ENCODE peak calls at places on chromosomes 4 and X, in six cellular contexts. One of them, this sample, is unnamed.

GRCh38 chrX:41526268-41526667 is 79.1 kb downstream of the NYX start:
- DNase-seq in NB4: no peak
- DNase-seq in gastrocnemius medialis: no peak
- DNase-seq in prostate gland: no peak
- DNase-seq in spleen: no peak
- DNase-seq in right lobe of liver: no peak
- DNase-seq in this sample: no peak

GRCh38 chr4:18689308-18689915 is 667.9 kb upstream of the LCORL start:
- DNase-seq in prostate gland: peak; percentile 44
- DNase-seq in spleen: no peak
- DNase-seq in gastrocnemius medialis: peak; percentile 6
- DNase-seq in NB4: peak; percentile 69
- DNase-seq in right lobe of liver: no peak
- DNase-seq in this sample: no peak

GRCh38 chr4:25797136-25797535 is 65.7 kb downstream of the SEL1L3 start:
- DNase-seq in gastrocnemius medialis: no peak
- DNase-seq in prostate gland: no peak
- DNase-seq in NB4: no peak
- DNase-seq in spleen: no peak
- DNase-seq in right lobe of liver: no peak
- DNase-seq in this sample: no peak

GRCh38 chrX:53704294-53704693 is 17.8 kb upstream of the HUWE1 start:
- DNase-seq in gastrocnemius medialis: no peak
- DNase-seq in prostate gland: no peak
- DNase-seq in right lobe of liver: no peak
- DNase-seq in NB4: peak; percentile 15
- DNase-seq in spleen: no peak
- DNase-seq in this sample: no peak

GRCh38 chrX:115330498-115331138 is 41.1 kb downstream of the LUZP4 start:
- DNase-seq in prostate gland: peak; percentile 5
- DNase-seq in NB4: peak; percentile 50
- DNase-seq in gastrocnemius medialis: peak; percentile 3
- DNase-seq in right lobe of liver: no peak
- DNase-seq in spleen: no peak
- DNase-seq in this sample: no peak

GRCh38 chrX:153827903-153828302 is 2.4 kb downstream of the PDZD4 start:
- DNase-seq in spleen: peak; percentile 40
- DNase-seq in prostate gland: no peak
- DNase-seq in NB4: no peak
- DNase-seq in gastrocnemius medialis: no peak
- DNase-seq in right lobe of liver: no peak
- DNase-seq in this sample: no peak

GRCh38 chr4:169160825-169161224 is 109.9 kb downstream of the SH3RF1 start:
- DNase-seq in NB4: no peak
- DNase-seq in spleen: no peak
- DNase-seq in right lobe of liver: no peak
- DNase-seq in prostate gland: no peak
- DNase-seq in gastrocnemius medialis: no peak
- DNase-seq in this sample: no peak

GRCh38 chrX:41087219-41087618 is 2.0 kb downstream of the USP9X start:
- DNase-seq in gastrocnemius medialis: no peak
- DNase-seq in right lobe of liver: no peak
- DNase-seq in spleen: no peak
- DNase-seq in prostate gland: no peak
- DNase-seq in NB4: no peak
- DNase-seq in this sample: no peak

GRCh38 chr4:186249785-186250739 is 15.9 kb upstream of the F11 start:
- DNase-seq in prostate gland: no peak
- DNase-seq in gastrocnemius medialis: no peak
- DNase-seq in spleen: no peak
- DNase-seq in NB4: no peak
- DNase-seq in right lobe of liver: no peak
- DNase-seq in this sample: no peak

GRCh38 chr4:141102367-141102766 is 30.9 kb downstream of the RNF150 start:
- DNase-seq in NB4: no peak
- DNase-seq in gastrocnemius medialis: no peak
- DNase-seq in spleen: no peak
- DNase-seq in right lobe of liver: no peak
- DNase-seq in prostate gland: no peak
- DNase-seq in this sample: no peak

GRCh38 chr4:127920521-127920920 is 39.8 kb downstream of the PLK4 start:
- DNase-seq in gastrocnemius medialis: no peak
- DNase-seq in spleen: no peak
- DNase-seq in prostate gland: no peak
- DNase-seq in right lobe of liver: no peak
- DNase-seq in NB4: no peak
- DNase-seq in this sample: no peak

GRCh38 chrX:133921084-133921483 is 64.3 kb downstream of the GPC3 start:
- DNase-seq in gastrocnemius medialis: no peak
- DNase-seq in spleen: no peak
- DNase-seq in NB4: no peak
- DNase-seq in prostate gland: no peak
- DNase-seq in right lobe of liver: no peak
- DNase-seq in this sample: no peak

GRCh38 chr4:77142642-77143020 is 14.4 kb upstream of the CCNG2 start:
- DNase-seq in prostate gland: no peak
- DNase-seq in right lobe of liver: no peak
- DNase-seq in gastrocnemius medialis: no peak
- DNase-seq in NB4: no peak
- DNase-seq in spleen: no peak
- DNase-seq in this sample: no peak

GRCh38 chr4:27176400-27176799 is 315.8 kb downstream of the STIM2 start:
- DNase-seq in prostate gland: no peak
- DNase-seq in gastrocnemius medialis: no peak
- DNase-seq in right lobe of liver: no peak
- DNase-seq in NB4: peak; percentile 58
- DNase-seq in spleen: no peak
- DNase-seq in this sample: no peak

GRCh38 chr4:41281038-41281634 is 24.4 kb downstream of the UCHL1 start:
- DNase-seq in right lobe of liver: no peak
- DNase-seq in prostate gland: peak; percentile 72
- DNase-seq in NB4: peak; percentile 85
- DNase-seq in spleen: no peak
- DNase-seq in gastrocnemius medialis: peak; percentile 9
- DNase-seq in this sample: no peak

GRCh38 chr4:127049506-127049905 is 583.3 kb upstream of the INTU start:
- DNase-seq in spleen: no peak
- DNase-seq in gastrocnemius medialis: no peak
- DNase-seq in prostate gland: no peak
- DNase-seq in NB4: no peak
- DNase-seq in right lobe of liver: no peak
- DNase-seq in this sample: no peak

GRCh38 chrX:155334486-155335316 is at the start of gene CLIC2:
- DNase-seq in NB4: peak; percentile 4
- DNase-seq in right lobe of liver: no peak
- DNase-seq in spleen: no peak
- DNase-seq in prostate gland: no peak
- DNase-seq in gastrocnemius medialis: no peak
- DNase-seq in this sample: no peak

GRCh38 chr4:169723207-169723606 is 34.5 kb downstream of the HPF1 start:
- DNase-seq in right lobe of liver: no peak
- DNase-seq in gastrocnemius medialis: no peak
- DNase-seq in NB4: peak; percentile 16
- DNase-seq in prostate gland: no peak
- DNase-seq in spleen: no peak
- DNase-seq in this sample: no peak

GRCh38 chrX:100928660-100929613 is at the start of gene XKRX:
- DNase-seq in NB4: no peak
- DNase-seq in gastrocnemius medialis: no peak
- DNase-seq in prostate gland: peak; percentile 5
- DNase-seq in right lobe of liver: peak; percentile 59
- DNase-seq in spleen: peak; percentile 81
- DNase-seq in this sample: no peak

GRCh38 chrX:7841084-7841805 is 1.7 kb upstream of the VCX start:
- DNase-seq in spleen: no peak
- DNase-seq in right lobe of liver: no peak
- DNase-seq in prostate gland: no peak
- DNase-seq in gastrocnemius medialis: no peak
- DNase-seq in NB4: no peak
- DNase-seq in this sample: no peak

GRCh38 chr4:126604273-126604867 is 1028.4 kb upstream of the INTU start:
- DNase-seq in NB4: peak; percentile 38
- DNase-seq in gastrocnemius medialis: no peak
- DNase-seq in prostate gland: no peak
- DNase-seq in right lobe of liver: no peak
- DNase-seq in spleen: no peak
- DNase-seq in this sample: no peak

GRCh38 chrX:154327026-154327820 is 31.6 kb downstream of the TKTL1 start:
- DNase-seq in prostate gland: no peak
- DNase-seq in spleen: no peak
- DNase-seq in NB4: no peak
- DNase-seq in right lobe of liver: no peak
- DNase-seq in gastrocnemius medialis: no peak
- DNase-seq in this sample: no peak

GRCh38 chr4:114601304-114602052 is 2.9 kb downstream of the UGT8 start:
- DNase-seq in right lobe of liver: no peak
- DNase-seq in spleen: no peak
- DNase-seq in gastrocnemius medialis: no peak
- DNase-seq in NB4: no peak
- DNase-seq in prostate gland: no peak
- DNase-seq in this sample: no peak

GRCh38 chrX:17405225-17405969 is 30.4 kb downstream of the NHS start:
- DNase-seq in gastrocnemius medialis: no peak
- DNase-seq in NB4: no peak
- DNase-seq in prostate gland: no peak
- DNase-seq in spleen: no peak
- DNase-seq in right lobe of liver: no peak
- DNase-seq in this sample: no peak

GRCh38 chr4:8580321-8581093 is at the start of gene GPR78:
- DNase-seq in right lobe of liver: peak; percentile 62
- DNase-seq in prostate gland: no peak
- DNase-seq in spleen: peak; percentile 71
- DNase-seq in gastrocnemius medialis: no peak
- DNase-seq in NB4: peak; percentile 65
- DNase-seq in this sample: no peak

GRCh38 chr4:130689182-130689581 is 1593.2 kb downstream of the C4orf33 start:
- DNase-seq in prostate gland: no peak
- DNase-seq in spleen: no peak
- DNase-seq in right lobe of liver: no peak
- DNase-seq in gastrocnemius medialis: no peak
- DNase-seq in NB4: no peak
- DNase-seq in this sample: no peak

GRCh38 chrX:46770006-46770816 is 11.3 kb upstream of the SLC9A7 start:
- DNase-seq in gastrocnemius medialis: no peak
- DNase-seq in spleen: no peak
- DNase-seq in NB4: no peak
- DNase-seq in right lobe of liver: no peak
- DNase-seq in prostate gland: no peak
- DNase-seq in this sample: no peak

GRCh38 chrX:20265221-20265725 is 1.4 kb downstream of the RPS6KA3 start:
- DNase-seq in right lobe of liver: peak; percentile 60
- DNase-seq in NB4: peak; percentile 79
- DNase-seq in spleen: peak; percentile 80
- DNase-seq in prostate gland: peak; percentile 43
- DNase-seq in gastrocnemius medialis: peak; percentile 52
- DNase-seq in this sample: peak; percentile 88
- TF ChIP-seq POLR2A in right lobe of liver: peak; percentile 76
- TF ChIP-seq POLR2A in NB4: no peak
- TF ChIP-seq POLR2A in spleen: no peak
- TF ChIP-seq POLR2A in prostate gland: peak; percentile 47
- TF ChIP-seq POLR2A in gastrocnemius medialis: peak; percentile 75
- TF ChIP-seq POLR2A in this sample: no peak

GRCh38 chrX:102345916-102346315 is 93.9 kb downstream of the NXF2B start:
- DNase-seq in right lobe of liver: peak; percentile 54
- DNase-seq in NB4: peak; percentile 33
- DNase-seq in prostate gland: peak; percentile 17
- DNase-seq in spleen: peak; percentile 71
- DNase-seq in gastrocnemius medialis: no peak
- DNase-seq in this sample: peak; percentile 49
- TF ChIP-seq CTCF in right lobe of liver: peak; percentile 55
- TF ChIP-seq CTCF in NB4: peak; percentile 63
- TF ChIP-seq CTCF in prostate gland: peak; percentile 61
- TF ChIP-seq CTCF in spleen: peak; percentile 73
- TF ChIP-seq CTCF in gastrocnemius medialis: peak; percentile 75
- TF ChIP-seq CTCF in this sample: peak; percentile 55

GRCh38 chr4:108622022-108622421 is 1.6 kb downstream of the RPL34 start:
- DNase-seq in gastrocnemius medialis: no peak
- DNase-seq in spleen: no peak
- DNase-seq in right lobe of liver: no peak
- DNase-seq in NB4: no peak
- DNase-seq in prostate gland: no peak
- DNase-seq in this sample: no peak

GRCh38 chr4:108628411-108628810 is 8.0 kb downstream of the RPL34 start:
- DNase-seq in right lobe of liver: no peak
- DNase-seq in prostate gland: no peak
- DNase-seq in gastrocnemius medialis: no peak
- DNase-seq in spleen: no peak
- DNase-seq in NB4: no peak
- DNase-seq in this sample: no peak

GRCh38 chr4:108622828-108623227 is 2.5 kb downstream of the RPL34 start:
- DNase-seq in NB4: no peak
- DNase-seq in prostate gland: no peak
- DNase-seq in gastrocnemius medialis: no peak
- DNase-seq in spleen: no peak
- DNase-seq in right lobe of liver: no peak
- DNase-seq in this sample: no peak

GRCh38 chr4:108624263-108625056 is 4.1 kb downstream of the RPL34 start:
- DNase-seq in gastrocnemius medialis: no peak
- DNase-seq in NB4: no peak
- DNase-seq in spleen: no peak
- DNase-seq in prostate gland: no peak
- DNase-seq in right lobe of liver: no peak
- DNase-seq in this sample: no peak

DNA sequence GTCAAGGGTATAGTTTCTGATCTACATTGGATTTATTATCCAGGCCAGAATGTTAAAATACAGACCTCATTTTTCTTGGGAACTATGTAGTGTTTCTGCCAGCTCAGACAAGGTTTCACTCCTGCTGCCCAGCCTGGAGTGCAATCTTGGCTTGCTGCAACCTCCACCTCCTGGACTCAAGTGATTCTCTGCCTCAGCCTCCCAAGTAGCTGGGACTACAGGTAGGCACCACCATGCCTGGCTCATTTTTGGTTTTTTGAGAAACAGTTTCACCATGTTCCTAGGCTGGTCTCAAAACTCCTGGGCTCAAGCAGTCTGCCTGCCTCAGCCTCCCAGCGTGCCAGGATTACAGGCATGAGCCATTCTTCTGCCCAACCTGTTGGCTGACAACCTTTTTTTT is 5.7 kb downstream of the RPL34 start:
- DNase-seq in spleen: no peak
- DNase-seq in prostate gland: no peak
- DNase-seq in gastrocnemius medialis: no peak
- DNase-seq in NB4: no peak
- DNase-seq in right lobe of liver: no peak
- DNase-seq in this sample: no peak
- TF ChIP-seq POLR2A in spleen: no peak
- TF ChIP-seq POLR2A in prostate gland: no peak
- TF ChIP-seq POLR2A in gastrocnemius medialis: no peak
- TF ChIP-seq POLR2A in NB4: no peak
- TF ChIP-seq POLR2A in right lobe of liver: no peak
- TF ChIP-seq POLR2A in this sample: no peak

DNA sequence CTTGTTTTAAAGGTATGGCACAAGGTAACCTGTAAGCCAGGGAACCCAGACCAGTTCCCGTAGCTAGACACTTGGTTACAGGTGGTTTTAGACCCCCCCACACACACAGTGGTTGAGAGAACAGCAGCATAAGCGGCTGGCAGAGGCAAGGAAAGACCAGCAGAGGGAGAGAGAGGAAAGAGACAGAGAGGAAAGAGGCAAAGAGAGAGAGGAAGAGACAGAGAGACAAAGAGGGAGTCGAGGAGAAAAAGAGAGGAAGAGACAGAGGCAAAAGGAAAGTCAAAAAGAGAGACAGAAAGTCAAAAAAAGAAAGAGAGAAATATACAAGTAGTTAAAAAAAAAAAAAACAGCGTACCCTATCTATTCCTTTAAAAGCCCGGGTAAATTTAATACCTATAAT is 19.5 kb upstream of the PCSK1N start:
- DNase-seq in spleen: no peak
- DNase-seq in right lobe of liver: no peak
- DNase-seq in gastrocnemius medialis: no peak
- DNase-seq in NB4: peak; percentile 5
- DNase-seq in prostate gland: no peak
- DNase-seq in this sample: no peak
- TF ChIP-seq CTCF in spleen: no peak
- TF ChIP-seq CTCF in right lobe of liver: no peak
- TF ChIP-seq CTCF in gastrocnemius medialis: no peak
- TF ChIP-seq CTCF in NB4: no peak
- TF ChIP-seq CTCF in prostate gland: no peak
- TF ChIP-seq CTCF in this sample: no peak

This sample was measured in vagina.